ENCODE peak calls at places on chromosomes 16 and 17, in five cellular contexts. C is colonic mucosa, R is adrenal gland, L is heart right ventricle, D is tibial artery. I is an unnamed sample. For H3K4me1, the result is how much of the 10 kb centered on the place peaks cover.

GRCh38 chr17:80025140-80025539 is 10.5 kb downstream of the TBC1D16 start:
- DNase-seq in C (no peak), R (no peak), L (no peak), D (no peak), I (peak)

GRCh38 chr17:50128441-50129302 is 1.3 kb downstream of the SAMD14 start:
- DNase-seq in C (no peak), R (no peak), L (no peak), D (no peak), I (no peak)

GRCh38 chr17:39979865-39980401 is 674 bp upstream of the PSMD3 start:
- DNase-seq in C (peak), R (no peak), L (no peak), D (no peak), I (no peak)

GRCh38 chr17:79305831-79306687 is 231.4 kb downstream of the ENGASE start:
- DNase-seq in C (no peak), R (peak), L (peak), D (peak), I (peak)

GRCh38 chr17:27816946-27817345 is 16.6 kb upstream of the NOS2 start:
- DNase-seq in C (no peak), R (no peak), L (no peak), D (no peak), I (no peak)

GRCh38 chr17:57605734-57606105 is 139.4 kb downstream of the CCDC182 start:
- DNase-seq in C (no peak), R (no peak), L (no peak), D (peak), I (no peak)

GRCh38 chr17:63932008-63932561 is at the start of gene CD79B:
- DNase-seq in C (no peak), R (no peak), L (peak), D (no peak), I (no peak)

GRCh38 chr17:50905460-50905803 is 39.3 kb upstream of the TOB1 start:
- DNase-seq in C (no peak), R (no peak), L (no peak), D (no peak), I (no peak)

GRCh38 chr17:30586818-30587595 is 109.8 kb downstream of the GOSR1 start:
- DNase-seq in C (no peak), R (no peak), L (no peak), D (no peak), I (no peak)

GRCh38 chr16:3065069-3065741 is at the start of gene IL32:
- DNase-seq in C (peak), R (peak), L (peak), D (no peak), I (peak)

GRCh38 chr16:85306071-85306792 is 194.0 kb upstream of the CIBAR2 start:
- DNase-seq in C (peak), R (peak), L (peak), D (peak), I (peak)

GRCh38 chr17:32909787-32910369 is 18.1 kb upstream of the TMEM98 start:
- DNase-seq in C (peak), R (peak), L (peak), D (peak), I (no peak)

GRCh38 chr17:49344914-49345313 is 17.1 kb downstream of the ZNF652 start:
- DNase-seq in C (no peak), R (no peak), L (no peak), D (no peak), I (no peak)

GRCh38 chr16:1002399-1003161 is 21.0 kb downstream of the SOX8 start:
- DNase-seq in C (peak), R (peak), L (no peak), D (no peak), I (no peak)

GRCh38 chr17:30376621-30377452 is 1.9 kb upstream of the CPD start:
- DNase-seq in C (peak), R (no peak), L (peak), D (no peak), I (no peak)

GRCh38 chr17:15900871-15901270 is 44.1 kb upstream of the ADORA2B start:
- DNase-seq in C (no peak), R (no peak), L (no peak), D (no peak), I (no peak)
- H3K4me3 ChIP-seq in C (no peak), R (no peak), L (no peak), D (no peak), I (no peak)

GRCh38 chr16:6856578-6856977 is 476.1 kb upstream of the RBFOX1 start:
- DNase-seq in C (no peak), R (no peak), L (no peak), D (no peak), I (no peak)
- H3K4me1 ChIP-seq in C (under half), R (under half), L (under half), D (under half), I (under half)

DNA sequence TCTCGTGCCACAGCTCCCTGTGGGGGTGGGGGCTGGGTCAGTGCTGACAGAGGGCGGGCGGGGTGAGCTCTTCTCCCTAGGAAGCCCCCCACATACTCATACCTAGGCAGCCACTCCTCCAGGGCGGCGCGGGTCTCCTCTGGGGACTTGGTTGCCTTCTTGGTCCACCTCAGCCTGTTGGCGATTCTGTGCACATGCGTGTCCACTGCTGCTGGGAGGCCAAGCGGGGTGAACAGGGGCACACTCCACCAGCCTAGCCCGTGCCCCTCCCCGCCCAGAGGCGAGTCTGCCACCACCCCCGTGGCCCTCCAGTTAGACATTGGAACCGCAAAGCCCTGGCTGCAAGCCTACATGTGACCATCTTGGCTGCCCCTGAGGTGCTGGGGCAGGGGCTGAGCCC is 7.6 kb downstream of the NTHL1 start:
- DNase-seq in C (peak), R (no peak), L (no peak), D (no peak), I (no peak)
- H3K27ac ChIP-seq in C (peak), R (no peak), L (peak), D (peak), I (no peak)

GRCh38 chr17:77280304-77280910 is 139.6 kb downstream of the SEC14L1 start:
- DNase-seq in C (peak), R (no peak), L (no peak), D (no peak), I (no peak)

GRCh38 chr17:77279448-77280303 is 138.9 kb downstream of the SEC14L1 start:
- DNase-seq in C (peak), R (no peak), L (no peak), D (no peak), I (no peak)

GRCh38 chr17:77281904-77282367 is 141.2 kb downstream of the SEC14L1 start:
- DNase-seq in C (peak), R (no peak), L (no peak), D (no peak), I (no peak)

GRCh38 chr17:77282524-77283515 is 142.1 kb downstream of the SEC14L1 start:
- DNase-seq in C (peak), R (no peak), L (no peak), D (no peak), I (no peak)

DNA sequence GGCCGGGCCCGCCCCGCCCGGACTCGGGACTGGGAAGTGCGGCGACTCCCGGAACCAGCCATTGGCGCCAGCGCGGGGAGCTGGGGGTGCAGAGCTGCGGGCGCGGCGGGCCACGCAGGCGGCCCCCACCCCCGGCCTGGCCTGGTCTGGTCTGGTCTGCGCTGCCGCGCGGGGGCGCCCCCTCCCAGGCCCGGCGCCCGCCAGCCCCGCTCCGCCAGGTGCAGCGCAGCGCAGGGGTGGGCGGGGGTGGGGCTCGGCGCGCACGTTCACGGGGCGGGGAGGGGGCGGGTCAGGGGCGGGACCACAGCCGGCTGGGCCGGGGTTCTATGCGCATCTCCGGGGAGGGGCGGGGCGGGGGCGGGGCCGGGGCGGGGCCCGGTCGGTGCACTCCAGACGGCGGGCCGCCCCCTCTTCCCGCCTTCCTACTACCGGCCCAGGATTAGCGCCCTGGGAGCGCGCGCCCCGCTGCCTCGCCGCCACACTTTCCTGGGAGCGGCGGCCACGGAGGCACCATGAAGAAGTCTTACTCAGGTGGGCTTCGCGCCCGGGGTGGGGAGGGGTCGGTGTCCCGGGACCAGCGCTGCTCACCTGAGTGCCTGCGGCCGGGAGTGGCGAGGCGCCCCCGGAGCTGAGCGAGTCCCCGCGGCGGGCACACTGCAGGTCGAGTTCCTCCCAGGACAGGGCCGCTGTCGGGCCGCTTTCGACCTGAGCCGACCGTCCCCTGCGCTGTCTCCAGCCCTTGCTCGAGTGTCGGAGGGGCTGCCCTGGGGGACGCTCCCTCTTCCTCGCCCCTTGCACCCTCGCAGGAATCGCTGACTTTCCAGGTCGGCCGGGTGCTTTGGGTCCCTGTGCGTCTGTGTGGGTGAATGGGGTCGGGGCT is 140.5 kb downstream of the SEC14L1 start:
- DNase-seq in C (peak), R (peak), L (no peak), D (no peak), I (no peak)
- H3K4me3 ChIP-seq in C (peak), R (peak), L (peak), D (peak), I (peak)

GRCh38 chr17:48107137-48108055 is at the start of gene SNX11:
- DNase-seq in C (peak), R (peak), L (peak), D (peak), I (peak)
- H3K4me1 ChIP-seq in C (under half), R (under half), L (under half), D (under half), I (under half)

GRCh38 chr17:81278831-81279230 is 16.3 kb downstream of the SLC38A10 start:
- DNase-seq in C (no peak), R (no peak), L (no peak), D (no peak), I (no peak)
- H3K27ac ChIP-seq in C (no peak), R (no peak), L (no peak), D (no peak), I (no peak)

I was measured in aorta.